ENCODE peak calls at places on chromosomes 13 and 19, in six cellular contexts. One of them, this sample, is unnamed.

GRCh38 chr13:43273362-43273761 is 250.0 kb downstream of the DNAJC15 start:
- DNase-seq in heart right ventricle: no peak
- DNase-seq in IMR-90: peak
- DNase-seq in A549: no peak
- DNase-seq in Caco-2: no peak
- DNase-seq in cardiac muscle cell: no peak
- DNase-seq in this sample: no peak

GRCh38 chr19:18379803-18380747 is 5.9 kb upstream of the GDF15 start:
- DNase-seq in heart right ventricle: peak
- DNase-seq in IMR-90: peak
- DNase-seq in A549: peak
- DNase-seq in Caco-2: peak
- DNase-seq in cardiac muscle cell: peak
- DNase-seq in this sample: no peak

GRCh38 chr19:35292986-35293732 is 1.2 kb downstream of the MAG start:
- DNase-seq in heart right ventricle: no peak
- DNase-seq in IMR-90: no peak
- DNase-seq in A549: no peak
- DNase-seq in Caco-2: no peak
- DNase-seq in cardiac muscle cell: no peak
- DNase-seq in this sample: no peak

GRCh38 chr19:38162632-38163031 is 61.4 kb downstream of the DPF1 start:
- DNase-seq in heart right ventricle: no peak
- DNase-seq in IMR-90: no peak
- DNase-seq in A549: no peak
- DNase-seq in Caco-2: no peak
- DNase-seq in cardiac muscle cell: no peak
- DNase-seq in this sample: no peak

GRCh38 chr13:42876810-42877550 is 95.6 kb downstream of the FAM216B start:
- DNase-seq in heart right ventricle: no peak
- DNase-seq in IMR-90: peak
- DNase-seq in A549: no peak
- DNase-seq in Caco-2: no peak
- DNase-seq in cardiac muscle cell: peak
- DNase-seq in this sample: no peak

GRCh38 chr13:69287050-69287698 is 820.5 kb upstream of the ATXN8OS start:
- DNase-seq in heart right ventricle: no peak
- DNase-seq in IMR-90: no peak
- DNase-seq in A549: no peak
- DNase-seq in Caco-2: no peak
- DNase-seq in cardiac muscle cell: no peak
- DNase-seq in this sample: no peak

GRCh38 chr19:844300-844971 is 3.6 kb downstream of the PRTN3 start:
- DNase-seq in heart right ventricle: no peak
- DNase-seq in IMR-90: no peak
- DNase-seq in A549: no peak
- DNase-seq in Caco-2: no peak
- DNase-seq in cardiac muscle cell: no peak
- DNase-seq in this sample: no peak

GRCh38 chr13:71879129-71879535 is 12.1 kb upstream of the DACH1 start:
- DNase-seq in heart right ventricle: peak
- DNase-seq in IMR-90: peak
- DNase-seq in A549: no peak
- DNase-seq in Caco-2: peak
- DNase-seq in cardiac muscle cell: peak
- DNase-seq in this sample: no peak

GRCh38 chr19:16834747-16835146 is 5.5 kb downstream of the SIN3B start:
- DNase-seq in heart right ventricle: no peak
- DNase-seq in IMR-90: peak
- DNase-seq in A549: no peak
- DNase-seq in Caco-2: no peak
- DNase-seq in cardiac muscle cell: no peak
- DNase-seq in this sample: no peak

GRCh38 chr13:72726721-72727416 is 560 bp downstream of the MZT1 start:
- DNase-seq in heart right ventricle: peak
- DNase-seq in IMR-90: no peak
- DNase-seq in A549: peak
- DNase-seq in Caco-2: no peak
- DNase-seq in cardiac muscle cell: peak
- DNase-seq in this sample: no peak

GRCh38 chr13:48266967-48267639 is 34.1 kb downstream of the ITM2B start:
- DNase-seq in heart right ventricle: no peak
- DNase-seq in IMR-90: peak
- DNase-seq in A549: no peak
- DNase-seq in Caco-2: no peak
- DNase-seq in cardiac muscle cell: no peak
- DNase-seq in this sample: no peak

GRCh38 chr13:36776175-36776574 is 42.8 kb upstream of the RFXAP start:
- DNase-seq in heart right ventricle: no peak
- DNase-seq in IMR-90: no peak
- DNase-seq in A549: no peak
- DNase-seq in Caco-2: no peak
- DNase-seq in cardiac muscle cell: no peak
- DNase-seq in this sample: no peak

GRCh38 chr13:74090397-74090796 is 43.8 kb downstream of the KLF12 start:
- DNase-seq in heart right ventricle: no peak
- DNase-seq in IMR-90: peak
- DNase-seq in A549: no peak
- DNase-seq in Caco-2: no peak
- DNase-seq in cardiac muscle cell: no peak
- DNase-seq in this sample: no peak

GRCh38 chr13:74082741-74083160 is 51.5 kb downstream of the KLF12 start:
- DNase-seq in heart right ventricle: no peak
- DNase-seq in IMR-90: no peak
- DNase-seq in A549: no peak
- DNase-seq in Caco-2: peak
- DNase-seq in cardiac muscle cell: no peak
- DNase-seq in this sample: no peak

GRCh38 chr13:74087304-74087703 is 46.9 kb downstream of the KLF12 start:
- DNase-seq in heart right ventricle: no peak
- DNase-seq in IMR-90: no peak
- DNase-seq in A549: no peak
- DNase-seq in Caco-2: no peak
- DNase-seq in cardiac muscle cell: no peak
- DNase-seq in this sample: no peak

GRCh38 chr13:74080762-74081161 is 53.4 kb downstream of the KLF12 start:
- DNase-seq in heart right ventricle: no peak
- DNase-seq in IMR-90: no peak
- DNase-seq in A549: no peak
- DNase-seq in Caco-2: no peak
- DNase-seq in cardiac muscle cell: no peak
- DNase-seq in this sample: no peak

DNA sequence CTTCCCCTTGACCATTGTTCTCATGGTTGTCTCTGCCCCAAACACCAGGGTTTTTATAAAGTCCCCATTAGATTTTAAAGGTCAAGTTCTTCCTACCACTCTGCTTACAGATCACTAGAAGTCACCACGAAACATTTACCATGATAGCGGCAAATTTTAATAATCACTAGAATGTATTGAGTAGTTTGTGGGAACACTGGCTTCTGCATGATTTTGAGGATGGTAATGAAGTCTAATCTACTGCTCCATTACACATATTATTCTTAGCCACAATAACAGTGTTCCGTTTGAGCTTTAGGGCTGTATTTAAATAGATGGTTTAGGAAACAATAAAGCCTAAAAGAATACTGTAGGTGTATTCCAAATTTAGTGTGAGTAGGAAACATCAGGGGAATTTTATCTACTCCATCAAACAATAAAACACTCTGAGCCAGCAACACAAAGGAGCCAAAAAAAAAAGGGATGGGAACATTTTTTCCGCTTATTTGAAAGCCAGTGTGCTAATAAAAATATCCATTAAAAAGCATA is 49.8 kb downstream of the KLF12 start:
- DNase-seq in heart right ventricle: no peak
- DNase-seq in IMR-90: no peak
- DNase-seq in A549: no peak
- DNase-seq in Caco-2: no peak
- DNase-seq in cardiac muscle cell: no peak
- DNase-seq in this sample: no peak
- TF ChIP-seq CTCF in heart right ventricle: no peak
- TF ChIP-seq CTCF in IMR-90: no peak
- TF ChIP-seq CTCF in A549: no peak
- TF ChIP-seq CTCF in Caco-2: no peak
- TF ChIP-seq CTCF in cardiac muscle cell: no peak
- TF ChIP-seq CTCF in this sample: no peak

GRCh38 chr19:4057913-4058695 is 8.6 kb downstream of the ZBTB7A start:
- DNase-seq in heart right ventricle: peak
- DNase-seq in IMR-90: peak
- DNase-seq in A549: peak
- DNase-seq in Caco-2: peak
- DNase-seq in cardiac muscle cell: peak
- DNase-seq in this sample: no peak
- TF ChIP-seq CTCF in heart right ventricle: no peak
- TF ChIP-seq CTCF in IMR-90: peak
- TF ChIP-seq CTCF in A549: no peak
- TF ChIP-seq CTCF in Caco-2: no peak
- TF ChIP-seq CTCF in cardiac muscle cell: peak
- TF ChIP-seq CTCF in this sample: no peak

GRCh38 chr13:27283906-27284523 is 13.4 kb downstream of the RASL11A start:
- DNase-seq in heart right ventricle: no peak
- DNase-seq in IMR-90: no peak
- DNase-seq in A549: peak
- DNase-seq in Caco-2: peak
- DNase-seq in cardiac muscle cell: peak
- DNase-seq in this sample: no peak
- TF ChIP-seq CTCF in heart right ventricle: peak
- TF ChIP-seq CTCF in IMR-90: peak
- TF ChIP-seq CTCF in A549: peak
- TF ChIP-seq CTCF in Caco-2: no peak
- TF ChIP-seq CTCF in cardiac muscle cell: peak
- TF ChIP-seq CTCF in this sample: no peak

GRCh38 chr19:12825259-12826131 is 8.9 kb downstream of the RTBDN start:
- DNase-seq in heart right ventricle: no peak
- DNase-seq in IMR-90: no peak
- DNase-seq in A549: no peak
- DNase-seq in Caco-2: peak
- DNase-seq in cardiac muscle cell: peak
- DNase-seq in this sample: peak
- TF ChIP-seq CTCF in heart right ventricle: peak
- TF ChIP-seq CTCF in IMR-90: peak
- TF ChIP-seq CTCF in A549: peak
- TF ChIP-seq CTCF in Caco-2: peak
- TF ChIP-seq CTCF in cardiac muscle cell: peak
- TF ChIP-seq CTCF in this sample: peak

GRCh38 chr13:65921933-65922332 is 1308.2 kb downstream of the PCDH9 start:
- DNase-seq in heart right ventricle: no peak
- DNase-seq in IMR-90: no peak
- DNase-seq in A549: no peak
- DNase-seq in Caco-2: no peak
- DNase-seq in cardiac muscle cell: peak
- DNase-seq in this sample: no peak

GRCh38 chr13:65929436-65929835 is 1300.7 kb downstream of the PCDH9 start:
- DNase-seq in heart right ventricle: no peak
- DNase-seq in IMR-90: peak
- DNase-seq in A549: no peak
- DNase-seq in Caco-2: no peak
- DNase-seq in cardiac muscle cell: no peak
- DNase-seq in this sample: no peak

GRCh38 chr13:65932587-65933239 is 1297.4 kb downstream of the PCDH9 start:
- DNase-seq in heart right ventricle: no peak
- DNase-seq in IMR-90: peak
- DNase-seq in A549: no peak
- DNase-seq in Caco-2: no peak
- DNase-seq in cardiac muscle cell: no peak
- DNase-seq in this sample: no peak

GRCh38 chr13:65932013-65932412 is 1298.1 kb downstream of the PCDH9 start:
- DNase-seq in heart right ventricle: no peak
- DNase-seq in IMR-90: no peak
- DNase-seq in A549: no peak
- DNase-seq in Caco-2: no peak
- DNase-seq in cardiac muscle cell: no peak
- DNase-seq in this sample: no peak

DNA sequence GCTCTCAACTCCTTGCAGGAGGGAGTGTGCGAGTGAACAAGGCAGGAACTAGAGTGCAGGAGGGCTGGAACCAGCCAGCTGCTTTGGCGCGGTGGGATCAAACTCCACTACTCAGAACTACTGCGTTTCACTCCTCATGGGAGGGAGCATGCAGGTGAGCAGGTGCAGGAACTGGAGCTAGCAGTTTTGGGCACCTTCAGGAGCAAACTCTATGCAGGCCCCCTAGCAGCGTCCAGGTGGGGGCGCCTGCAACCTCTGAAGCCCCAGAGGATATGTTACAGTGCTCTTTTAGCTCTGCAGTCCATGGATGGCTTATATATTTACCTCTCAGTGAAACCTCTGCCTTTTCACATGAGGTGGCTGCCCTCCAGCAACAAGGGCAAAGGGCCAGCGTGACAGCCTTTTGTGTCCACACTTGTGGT is 1303.4 kb downstream of the PCDH9 start:
- DNase-seq in heart right ventricle: peak
- DNase-seq in IMR-90: no peak
- DNase-seq in A549: peak
- DNase-seq in Caco-2: peak
- DNase-seq in cardiac muscle cell: peak
- DNase-seq in this sample: no peak
- TF ChIP-seq CTCF in heart right ventricle: peak
- TF ChIP-seq CTCF in IMR-90: no peak
- TF ChIP-seq CTCF in A549: no peak
- TF ChIP-seq CTCF in Caco-2: no peak
- TF ChIP-seq CTCF in cardiac muscle cell: peak
- TF ChIP-seq CTCF in this sample: peak

This sample was measured in neural crest cell.